ENCODE peak calls at places on chromosome 14, in seven cellular contexts. O is breast epithelium, E is thoracic aorta, T is IMR-90, J is ovary, W is aorta, S is keratinocyte. M is an unnamed sample.
A peak's percentile ranks its signal among the peaks of the same experiment; 100 is the strongest.

GRCh38 chr14:65840786-65841185 is 428.3 kb downstream of the FUT8 start:
- DNase-seq in O (no peak), E (no peak), T (peak; percentile 1), J (no peak), W (no peak), S (no peak), M (no peak)

GRCh38 chr14:69980457-69981414 is 101.5 kb downstream of the SMOC1 start:
- DNase-seq in O (peak; percentile 82), E (no peak), T (no peak), J (no peak), W (no peak), S (peak; percentile 84), M (no peak)

GRCh38 chr14:28381656-28382055 is 384.9 kb upstream of the FOXG1 start:
- DNase-seq in O (no peak), E (no peak), T (no peak), J (no peak), W (no peak), S (no peak), M (no peak)

GRCh38 chr14:80653951-80654350 is 287.6 kb downstream of the CEP128 start:
- DNase-seq in O (no peak), E (no peak), T (peak; percentile 16), J (no peak), W (no peak), S (no peak), M (no peak)

GRCh38 chr14:97657609-97658008 is 860.4 kb downstream of the VRK1 start:
- DNase-seq in O (no peak), E (no peak), T (no peak), J (no peak), W (no peak), S (no peak), M (no peak)

GRCh38 chr14:70653662-70654061 is 11.9 kb downstream of the TTC9 start:
- DNase-seq in O (no peak), E (no peak), T (no peak), J (no peak), W (no peak), S (no peak), M (no peak)

GRCh38 chr14:106228541-106229158 is 702.3 kb downstream of the TMEM121 start:
- DNase-seq in O (no peak), E (no peak), T (no peak), J (no peak), W (no peak), S (no peak), M (no peak)

GRCh38 chr14:32762886-32763285 is 175.8 kb upstream of the NPAS3 start:
- DNase-seq in O (no peak), E (no peak), T (peak; percentile 1), J (no peak), W (no peak), S (no peak), M (no peak)

GRCh38 chr14:75522224-75522764 is at the start of gene BATF:
- DNase-seq in O (no peak), E (no peak), T (no peak), J (no peak), W (peak; percentile 63), S (no peak), M (no peak)

GRCh38 chr14:73344304-73344703 is 107.0 kb downstream of the PAPLN start:
- DNase-seq in O (no peak), E (no peak), T (peak; percentile 26), J (no peak), W (no peak), S (no peak), M (no peak)

GRCh38 chr14:96409701-96410100 is 17.8 kb downstream of the AK7 start:
- DNase-seq in O (no peak), E (no peak), T (no peak), J (no peak), W (no peak), S (no peak), M (no peak)

GRCh38 chr14:85578925-85579324 is 49.0 kb downstream of the FLRT2 start:
- DNase-seq in O (no peak), E (no peak), T (no peak), J (no peak), W (no peak), S (no peak), M (no peak)

GRCh38 chr14:59530349-59530748 is 46.0 kb downstream of the JKAMP start:
- DNase-seq in O (no peak), E (no peak), T (no peak), J (no peak), W (no peak), S (no peak), M (no peak)

GRCh38 chr14:66008631-66009030 is 477.5 kb upstream of the CCDC196 start:
- DNase-seq in O (no peak), E (no peak), T (no peak), J (no peak), W (no peak), S (no peak), M (no peak)

GRCh38 chr14:81341405-81342180 is 58.5 kb downstream of the STON2 start:
- DNase-seq in O (no peak), E (no peak), T (no peak), J (no peak), W (no peak), S (no peak), M (no peak)

GRCh38 chr14:106879241-106879640 is 1352.9 kb downstream of the TMEM121 start:
- DNase-seq in O (no peak), E (no peak), T (no peak), J (no peak), W (peak; percentile 53), S (no peak), M (no peak)

GRCh38 chr14:35534130-35534883 is at the start of gene INSM2:
- DNase-seq in O (no peak), E (no peak), T (peak; percentile 5), J (no peak), W (no peak), S (no peak), M (no peak)

GRCh38 chr14:95518045-95518751 is 1.7 kb upstream of the SYNE3 start:
- DNase-seq in O (no peak), E (no peak), T (peak; percentile 57), J (peak; percentile 5), W (peak; percentile 44), S (no peak), M (no peak)

GRCh38 chr14:88452231-88452630 is 66.8 kb downstream of the SPATA7 start:
- DNase-seq in O (no peak), E (no peak), T (no peak), J (no peak), W (no peak), S (no peak), M (no peak)

GRCh38 chr14:21102472-21103164 is 1.8 kb downstream of the TMEM253 start:
- DNase-seq in O (peak; percentile 11), E (no peak), T (no peak), J (no peak), W (no peak), S (no peak), M (no peak)

GRCh38 chr14:69375722-69376121 is 22.4 kb downstream of the ERH start:
- DNase-seq in O (no peak), E (no peak), T (no peak), J (no peak), W (no peak), S (no peak), M (no peak)

DNA sequence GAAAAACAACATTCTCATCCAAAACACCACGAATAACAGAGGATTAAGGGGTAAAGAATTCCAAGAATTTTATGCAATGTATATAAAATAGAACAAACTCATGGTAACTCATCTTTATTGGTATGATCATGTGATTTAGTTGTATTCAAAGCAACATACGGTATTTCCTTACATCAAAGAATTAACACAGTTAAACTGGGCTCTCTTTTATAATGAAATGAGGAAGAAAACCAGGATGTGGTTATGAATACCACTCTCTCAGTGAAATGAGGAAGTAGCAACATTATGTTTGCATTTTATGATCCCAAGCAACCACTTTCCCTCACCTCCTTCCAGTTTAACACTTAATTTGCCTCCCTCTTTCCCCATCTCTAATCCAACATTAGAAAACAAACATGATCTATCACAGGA is 22.9 kb downstream of the SPTLC2 start:
- DNase-seq in O (no peak), E (no peak), T (peak; percentile 60), J (no peak), W (no peak), S (no peak), M (no peak)
- H3K4me3 ChIP-seq in O (no peak overlapping the region), E (no peak overlapping the region), T (no peak overlapping the region), J (no peak overlapping the region), W (no peak overlapping the region), S (peak overlapping the region; percentile 27), M (no peak overlapping the region)

DNA sequence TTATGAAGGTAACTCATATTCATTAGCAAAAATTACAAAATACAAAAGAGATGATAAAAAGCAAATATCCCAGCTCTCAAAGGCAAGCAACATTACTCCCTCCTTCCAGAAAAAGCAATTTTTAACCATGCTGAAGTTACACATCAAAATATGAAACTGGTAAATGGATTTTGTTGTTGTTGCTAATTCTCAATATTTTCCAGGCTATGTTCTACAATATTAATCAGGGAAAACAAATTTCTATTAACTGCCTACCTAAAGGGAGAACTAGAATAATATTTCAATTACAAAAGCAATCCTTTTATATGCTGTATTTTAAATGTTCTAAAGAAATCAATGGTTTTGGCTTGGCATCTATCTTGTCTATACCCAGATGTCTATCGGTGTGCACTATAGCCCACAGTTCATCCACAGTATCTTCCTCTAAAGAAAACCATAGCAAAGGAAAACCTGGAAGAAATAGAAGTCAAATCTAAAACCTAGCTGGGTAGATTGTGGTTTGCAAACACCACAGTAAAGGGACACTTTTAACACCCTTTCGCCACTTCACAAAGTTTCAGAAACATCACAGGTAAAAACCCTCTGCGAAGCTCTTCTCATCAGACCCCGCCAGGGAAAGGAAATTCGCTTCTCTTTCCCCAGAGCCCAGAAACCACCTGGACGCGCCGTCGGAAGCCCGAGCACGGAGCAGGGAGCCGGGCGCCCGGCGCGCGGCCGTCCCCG is 32.0 kb downstream of the TC2N start:
- DNase-seq in O (no peak), E (no peak), T (no peak), J (no peak), W (no peak), S (no peak), M (no peak)
- H3K27ac ChIP-seq in O (peak overlapping the region; percentile 97), E (peak overlapping the region; percentile 86), T (no peak overlapping the region), J (no peak overlapping the region), W (peak overlapping the region; percentile 89), S (peak overlapping the region; percentile 52), M (peak overlapping the region; percentile 80)

GRCh38 chr14:24080888-24081738 is 9.8 kb downstream of the CPNE6 start:
- DNase-seq in O (no peak), E (no peak), T (no peak), J (peak; percentile 48), W (peak; percentile 75), S (no peak), M (no peak)
- H3K4me3 ChIP-seq in O (peak overlapping the region; percentile 71), E (peak overlapping the region; percentile 67), T (peak overlapping the region; percentile 49), J (peak overlapping the region; percentile 50), W (peak overlapping the region; percentile 21), S (peak overlapping the region; percentile 56), M (peak overlapping the region; percentile 59)

DNA sequence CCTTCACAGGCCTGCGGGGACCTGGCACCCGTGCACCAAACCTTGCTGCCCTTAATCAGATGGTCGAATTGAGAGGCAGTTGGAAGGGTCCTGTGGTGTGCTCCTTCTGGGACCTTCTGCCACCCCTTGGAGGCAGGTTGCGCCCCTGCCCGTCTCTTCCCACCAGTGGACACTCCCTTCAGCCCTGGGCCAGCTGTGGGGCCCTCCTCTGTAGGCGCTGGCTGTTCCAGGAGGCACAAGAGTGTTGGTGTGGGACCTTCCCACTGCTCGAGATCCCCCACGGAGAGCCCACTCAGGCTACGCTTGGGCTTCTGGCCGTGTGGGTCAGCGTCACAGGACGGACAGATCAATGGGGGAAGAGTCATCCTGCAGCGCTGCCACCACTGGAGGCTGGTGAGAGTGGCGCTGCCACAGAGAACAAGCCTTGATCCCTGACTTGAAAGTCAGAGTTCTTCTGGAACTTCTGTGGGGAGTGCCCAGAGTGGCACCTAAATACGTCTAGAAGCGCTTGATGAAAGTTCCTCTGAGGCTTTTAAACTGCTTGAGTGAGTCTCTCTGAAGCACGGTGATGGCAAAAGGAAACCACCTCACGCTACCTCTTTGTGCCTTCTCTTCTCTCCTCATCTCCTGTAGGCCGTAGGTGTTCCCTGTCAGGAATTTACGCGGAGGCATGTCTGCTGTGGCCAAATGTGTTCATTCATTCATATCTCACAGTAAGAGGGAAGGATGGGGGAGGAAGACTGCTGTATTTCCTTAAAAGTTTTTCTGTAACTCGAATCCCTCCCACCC is 48.3 kb downstream of the TRAF3 start:
- DNase-seq in O (no peak), E (no peak), T (no peak), J (no peak), W (no peak), S (no peak), M (no peak)
- H3K27ac ChIP-seq in O (no peak overlapping the region), E (no peak overlapping the region), T (no peak overlapping the region), J (no peak overlapping the region), W (no peak overlapping the region), S (peak overlapping the region; percentile 34), M (no peak overlapping the region)

M was measured in sigmoid colon.